ENCODE peak calls at places on chromosomes 13 and 19, in six cellular contexts. R is CD8-positive, alpha-beta T cell; N is fibroblast of lung; Z is bronchial epithelial cell; Q is fibroblast of the aortic adventitia; S is endothelial cell of umbilical vein. T is an unnamed sample.

GRCh38 chr13:40592035-40592434 is 74.4 kb downstream of the FOXO1 start:
- DNase-seq in R (no peak), N (no peak), Z (no peak), Q (no peak), S (no peak), T (no peak)

GRCh38 chr13:79353698-79354097 is 52.4 kb downstream of the RBM26 start:
- DNase-seq in R (no peak), N (no peak), Z (peak), Q (no peak), S (peak), T (no peak)

GRCh38 chr19:16449330-16449961 is 22.3 kb downstream of the EPS15L1 start:
- DNase-seq in R (no peak), N (peak), Z (no peak), Q (no peak), S (no peak), T (no peak)

GRCh38 chr13:24307211-24308067 is 1.9 kb upstream of the C1QTNF9 start:
- DNase-seq in R (no peak), N (no peak), Z (no peak), Q (no peak), S (no peak), T (no peak)

GRCh38 chr13:52162279-52163101 is 3.1 kb upstream of the NEK3 start:
- DNase-seq in R (no peak), N (peak), Z (no peak), Q (peak), S (peak), T (no peak)

GRCh38 chr19:40507892-40508291 is 41.1 kb downstream of the SPTBN4 start:
- DNase-seq in R (no peak), N (no peak), Z (no peak), Q (no peak), S (no peak), T (no peak)

GRCh38 chr13:93769126-93769525 is 542.5 kb downstream of the GPC6 start:
- DNase-seq in R (no peak), N (peak), Z (no peak), Q (peak), S (no peak), T (no peak)

GRCh38 chr13:95524270-95524901 is 28.1 kb upstream of the CLDN10 start:
- DNase-seq in R (no peak), N (peak), Z (peak), Q (peak), S (no peak), T (no peak)

GRCh38 chr19:48873476-48874308 is 1.5 kb downstream of the PPP1R15A start:
- DNase-seq in R (no peak), N (no peak), Z (no peak), Q (peak), S (no peak), T (no peak)

GRCh38 chr19:49425922-49426592 is 869 bp downstream of the GFY start:
- DNase-seq in R (no peak), N (no peak), Z (no peak), Q (no peak), S (no peak), T (no peak)

GRCh38 chr13:76874466-76874865 is 11.7 kb downstream of the KCTD12 start:
- DNase-seq in R (no peak), N (no peak), Z (no peak), Q (no peak), S (no peak), T (no peak)

GRCh38 chr19:6527893-6528543 is 2.8 kb upstream of the TNFSF9 start:
- DNase-seq in R (no peak), N (no peak), Z (no peak), Q (no peak), S (no peak), T (no peak)

GRCh38 chr13:111296417-111296816 is 24.0 kb upstream of the TEX29 start:
- DNase-seq in R (no peak), N (no peak), Z (no peak), Q (no peak), S (no peak), T (no peak)

GRCh38 chr13:42574011-42574410 is at the start of gene TNFSF11:
- DNase-seq in R (no peak), N (no peak), Z (no peak), Q (no peak), S (no peak), T (no peak)

GRCh38 chr19:45079911-45080469 is 930 bp downstream of the GEMIN7 start:
- DNase-seq in R (no peak), N (no peak), Z (no peak), Q (no peak), S (no peak), T (no peak)

GRCh38 chr19:6611441-6611852 is 20.5 kb upstream of the CD70 start:
- DNase-seq in R (no peak), N (peak), Z (peak), Q (no peak), S (no peak), T (no peak)

GRCh38 chr13:35496761-35497386 is 20.4 kb upstream of the MAB21L1 start:
- DNase-seq in R (no peak), N (peak), Z (no peak), Q (peak), S (no peak), T (no peak)

GRCh38 chr13:109180905-109181425 is 551.6 kb downstream of the MYO16 start:
- DNase-seq in R (no peak), N (peak), Z (peak), Q (peak), S (no peak), T (no peak)

GRCh38 chr13:26502826-26503225 is 54.7 kb upstream of the WASF3 start:
- DNase-seq in R (no peak), N (peak), Z (peak), Q (peak), S (peak), T (peak)

GRCh38 chr13:69418319-69418718 is 689.3 kb upstream of the ATXN8OS start:
- DNase-seq in R (no peak), N (no peak), Z (no peak), Q (no peak), S (no peak), T (no peak)

GRCh38 chr19:1064661-1065605 is 2.0 kb upstream of the ARHGAP45 start:
- DNase-seq in R (peak), N (peak), Z (peak), Q (peak), S (peak), T (no peak)

GRCh38 chr19:1492474-1493006 is 1.6 kb downstream of the REEP6 start:
- DNase-seq in R (no peak), N (no peak), Z (no peak), Q (no peak), S (no peak), T (no peak)

GRCh38 chr19:33731886-33732285 is 64.8 kb upstream of the KCTD15 start:
- DNase-seq in R (no peak), N (no peak), Z (no peak), Q (no peak), S (no peak), T (no peak)

GRCh38 chr19:55225415-55225958 is 3.1 kb downstream of the TMEM86B start:
- DNase-seq in R (no peak), N (no peak), Z (no peak), Q (no peak), S (no peak), T (no peak)

GRCh38 chr19:15367439-15367838 is 12.1 kb downstream of the AKAP8 start:
- DNase-seq in R (no peak), N (no peak), Z (no peak), Q (no peak), S (no peak), T (no peak)

GRCh38 chr13:99496322-99497142 is 4.7 kb upstream of the TM9SF2 start:
- DNase-seq in R (peak), N (peak), Z (peak), Q (peak), S (peak), T (peak)

GRCh38 chr13:108104736-108105135 is 110.6 kb downstream of the LIG4 start:
- DNase-seq in R (no peak), N (no peak), Z (no peak), Q (no peak), S (no peak), T (no peak)

GRCh38 chr13:100625447-100625846 is 36.9 kb upstream of the GGACT start:
- DNase-seq in R (no peak), N (no peak), Z (no peak), Q (no peak), S (peak), T (no peak)

GRCh38 chr13:41224113-41225110 is 30.0 kb upstream of the KBTBD7 start:
- DNase-seq in R (no peak), N (peak), Z (peak), Q (peak), S (no peak), T (no peak)

DNA sequence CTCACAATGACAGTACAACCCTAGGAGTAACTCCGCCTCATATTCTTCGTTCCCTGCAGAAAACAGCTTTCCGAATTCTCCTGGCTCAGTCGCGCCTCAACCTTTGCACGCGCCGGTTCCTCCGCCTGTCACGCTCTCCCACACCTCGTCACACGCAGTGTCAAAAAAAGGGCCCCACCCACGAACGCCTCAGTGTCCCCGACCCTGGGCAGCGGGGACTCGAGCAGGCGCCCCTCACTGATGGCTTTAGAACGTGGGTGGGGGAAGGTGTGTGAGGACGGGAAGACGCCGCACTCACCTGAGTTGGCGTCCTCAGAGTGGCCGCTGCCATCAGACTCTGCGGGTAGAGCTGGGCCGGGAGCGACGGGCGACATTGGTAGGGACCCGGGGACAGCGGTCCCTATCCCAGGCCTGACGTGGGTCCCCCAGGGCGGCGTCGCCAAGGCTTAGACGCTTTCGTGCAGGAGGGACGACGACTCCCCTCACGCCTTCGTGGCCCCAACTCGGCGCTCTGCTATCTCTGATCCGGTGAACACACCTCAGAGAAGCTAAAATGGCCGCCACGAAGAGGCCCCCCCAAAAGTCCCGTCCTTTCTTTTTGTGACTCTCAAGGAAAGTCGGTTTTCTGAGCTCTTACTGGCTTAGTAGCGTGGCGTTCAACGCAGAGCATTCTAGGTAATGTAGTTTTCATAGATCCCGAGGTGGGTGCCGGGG is at the start of gene ZNF154:
- DNase-seq in R (peak), N (peak), Z (peak), Q (peak), S (peak), T (peak)
- H3K4me3 ChIP-seq in R (peak), N (peak), Z (peak), Q (peak), S (peak), T (peak)

DNA sequence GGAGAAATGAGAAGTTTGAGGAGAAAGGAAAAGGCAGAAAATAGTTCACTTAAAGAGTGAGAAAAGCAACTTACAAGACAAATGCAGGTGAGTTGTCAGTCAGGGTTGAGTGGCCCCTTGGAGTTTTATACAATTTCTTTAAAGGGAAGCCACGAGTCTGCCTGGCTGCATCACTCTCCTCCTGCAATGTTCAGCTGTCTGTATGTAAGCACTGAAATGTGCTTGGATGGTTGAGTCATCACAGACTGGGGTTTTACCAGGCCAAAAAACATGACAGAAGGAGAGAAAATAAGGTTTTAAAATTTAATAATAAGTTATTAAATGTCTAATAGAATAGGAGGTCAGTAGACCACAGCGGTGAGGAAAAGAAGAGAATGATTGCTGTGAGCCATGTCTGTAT is 51.0 kb upstream of the FGF14 start:
- DNase-seq in R (no peak), N (peak), Z (peak), Q (no peak), S (no peak), T (no peak)
- H3K4me3 ChIP-seq in R (no peak), N (no peak), Z (no peak), Q (no peak), S (no peak), T (no peak)

GRCh38 chr19:57825501-57825900 is 4.6 kb upstream of the ZNF587B start:
- DNase-seq in R (no peak), N (no peak), Z (no peak), Q (no peak), S (no peak), T (no peak)

GRCh38 chr19:57829316-57829715 is 783 bp upstream of the ZNF587B start:
- DNase-seq in R (no peak), N (no peak), Z (no peak), Q (peak), S (no peak), T (no peak)

GRCh38 chr19:57830071-57830602 is at the start of gene ZNF587B:
- DNase-seq in R (no peak), N (peak), Z (peak), Q (peak), S (peak), T (peak)
- H3K4me3 ChIP-seq in R (no peak), N (peak), Z (peak), Q (peak), S (peak), T (peak)

GRCh38 chr19:10237702-10238101 is 6.6 kb upstream of the S1PR2 start:
- DNase-seq in R (no peak), N (no peak), Z (peak), Q (no peak), S (no peak), T (no peak)
- H3K4me3 ChIP-seq in R (no peak), N (no peak), Z (no peak), Q (no peak), S (no peak), T (no peak)

GRCh38 chr13:47858042-47858677 is 142.9 kb downstream of the SUCLA2 start:
- DNase-seq in R (no peak), N (no peak), Z (no peak), Q (no peak), S (no peak), T (no peak)
- H3K4me3 ChIP-seq in R (no peak), N (no peak), Z (no peak), Q (no peak), S (no peak), T (no peak)

GRCh38 chr19:29834991-29835390 is 23.2 kb downstream of the CCNE1 start:
- DNase-seq in R (no peak), N (no peak), Z (no peak), Q (no peak), S (no peak), T (no peak)

GRCh38 chr19:29835447-29835846 is 23.7 kb downstream of the CCNE1 start:
- DNase-seq in R (no peak), N (no peak), Z (no peak), Q (no peak), S (no peak), T (no peak)

GRCh38 chr19:29836409-29836825 is 24.6 kb downstream of the CCNE1 start:
- DNase-seq in R (no peak), N (no peak), Z (peak), Q (no peak), S (no peak), T (no peak)

GRCh38 chr19:29840066-29840950 is 28.5 kb downstream of the CCNE1 start:
- DNase-seq in R (no peak), N (no peak), Z (no peak), Q (no peak), S (no peak), T (no peak)

DNA sequence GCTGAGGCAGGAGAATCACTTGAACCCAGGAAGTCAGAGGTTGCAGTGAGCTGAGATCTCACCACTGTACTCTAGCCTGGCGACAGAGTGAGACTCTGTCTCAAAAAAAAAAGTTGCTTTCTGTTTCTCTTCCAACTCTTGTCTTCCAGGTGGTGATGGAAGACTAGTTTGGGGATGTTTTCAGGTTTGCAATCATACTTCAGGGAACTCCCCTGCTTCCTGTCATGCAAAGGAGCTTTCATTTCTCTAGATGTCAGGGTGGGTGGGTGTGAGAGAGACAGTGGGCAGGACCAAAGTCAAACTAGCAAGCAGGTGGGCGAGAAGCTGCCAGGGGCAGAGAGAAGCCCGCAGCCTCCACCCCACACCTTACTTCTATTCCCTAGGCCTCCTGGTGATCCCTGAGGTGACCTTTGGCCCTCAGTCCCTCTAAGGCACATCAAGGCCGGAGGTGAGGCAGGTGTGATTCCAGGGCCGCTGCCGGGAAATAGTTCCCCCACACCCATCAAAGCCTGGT is 25.7 kb downstream of the CCNE1 start:
- DNase-seq in R (no peak), N (no peak), Z (no peak), Q (no peak), S (no peak), T (no peak)
- H3K4me3 ChIP-seq in R (no peak), N (no peak), Z (no peak), Q (no peak), S (no peak), T (no peak)

DNA sequence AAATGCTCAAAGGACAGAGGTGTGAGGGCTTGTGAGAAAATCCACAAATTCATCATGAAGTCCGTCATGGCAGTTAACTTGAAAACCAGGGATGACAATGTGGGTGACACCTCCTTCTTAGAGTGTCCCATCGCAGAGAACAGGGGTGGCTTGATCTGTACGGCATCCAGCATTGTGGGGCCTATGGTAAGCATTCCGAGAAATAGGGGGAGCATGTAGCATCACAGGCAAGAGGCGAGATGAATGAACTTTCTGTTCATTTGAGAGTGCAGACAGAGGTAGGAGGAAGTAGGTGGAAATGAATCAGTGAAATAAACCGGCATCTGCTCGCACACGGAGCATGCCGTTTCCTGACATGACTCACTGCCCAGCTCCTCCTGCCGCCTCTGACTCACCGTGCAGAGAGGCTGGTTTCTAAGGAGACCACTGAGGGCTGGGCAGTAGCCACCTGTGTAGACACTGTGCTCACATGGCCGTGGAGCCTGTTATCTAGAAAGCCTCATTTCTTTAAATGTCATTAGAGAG is 339.0 kb downstream of the RFC3 start:
- DNase-seq in R (no peak), N (peak), Z (peak), Q (peak), S (peak), T (peak)
- H3K4me3 ChIP-seq in R (no peak), N (no peak), Z (no peak), Q (no peak), S (no peak), T (no peak)

DNA sequence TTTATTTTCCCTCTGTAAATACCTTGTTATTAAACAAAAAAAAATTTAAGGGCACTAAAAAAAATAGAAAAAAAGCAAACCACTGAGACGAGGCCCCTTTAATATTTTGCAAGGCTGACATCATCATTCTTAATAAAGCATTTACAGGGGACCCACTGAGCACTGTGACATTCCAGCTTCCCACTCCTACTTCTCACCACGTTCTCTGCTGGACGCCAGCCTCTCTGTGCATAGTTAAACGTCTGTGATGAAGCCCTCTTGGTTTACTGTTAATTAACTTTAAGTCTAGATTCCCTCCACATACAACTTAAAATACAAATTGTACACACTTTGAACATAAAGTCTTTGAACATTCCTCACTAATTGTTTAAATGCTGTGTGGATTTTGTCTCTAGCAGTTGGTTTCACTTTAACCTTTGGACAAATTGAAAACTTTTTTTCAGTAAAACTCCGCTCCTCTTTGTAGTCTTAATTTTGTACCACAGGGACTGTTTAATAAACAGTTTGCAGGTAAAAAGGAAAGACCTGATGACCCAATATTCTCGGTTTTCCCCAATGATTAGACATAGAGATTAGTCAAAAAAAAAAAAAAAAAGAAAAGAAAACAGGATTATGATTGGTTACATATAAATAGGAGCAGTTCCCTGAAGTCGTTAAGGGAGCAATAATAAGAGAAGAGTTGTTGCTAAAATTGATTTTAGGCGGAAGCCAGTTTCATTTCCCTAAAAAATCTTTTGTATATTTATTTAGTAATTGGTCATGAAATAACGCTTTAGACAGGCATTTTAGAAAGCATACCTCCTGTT is 219.8 kb downstream of the MZT1 start:
- DNase-seq in R (no peak), N (no peak), Z (no peak), Q (no peak), S (no peak), T (no peak)
- H3K4me3 ChIP-seq in R (no peak), N (peak), Z (no peak), Q (peak), S (no peak), T (peak)

GRCh38 chr19:17471410-17472125 is 1.2 kb downstream of the SLC27A1 start:
- DNase-seq in R (no peak), N (no peak), Z (no peak), Q (no peak), S (no peak), T (no peak)
- H3K4me3 ChIP-seq in R (peak), N (peak), Z (peak), Q (peak), S (no peak), T (peak)